ENCODE peak calls at places on chromosomes 11 and 22, in five cellular contexts. N is body of pancreas, F is suprapubic skin, Z is heart left ventricle, J is tibial nerve. V is an unnamed sample.
A peak's percentile ranks its signal among the peaks of the same experiment; 100 is the strongest.

GRCh38 chr11:38182126-38182907 is 1584.3 kb upstream of the RAG2 start:
- DNase-seq in F (no peak), Z (no peak), J (no peak), N (no peak), V (no peak)

GRCh38 chr11:126384449-126385070 is 29.1 kb downstream of the ST3GAL4 start:
- DNase-seq in N (no peak), Z (no peak), J (peak; percentile 5), F (peak; percentile 47), V (no peak)

GRCh38 chr11:45933131-45933821 is 10.8 kb downstream of the LARGE2 start:
- DNase-seq in J (no peak), Z (no peak), N (peak; percentile 72), F (no peak), V (no peak)

GRCh38 chr11:115590254-115590653 is 86.0 kb upstream of the CADM1 start:
- DNase-seq in Z (no peak), N (no peak), J (no peak), F (no peak), V (no peak)

GRCh38 chr22:39500101-39500500 is 2.0 kb upstream of the MIEF1 start:
- DNase-seq in F (no peak), J (no peak), Z (no peak), N (no peak), V (no peak)

GRCh38 chr22:42468841-42469240 is 36.6 kb upstream of the NFAM1 start:
- DNase-seq in J (no peak), N (no peak), Z (no peak), F (no peak), V (no peak)

GRCh38 chr22:41668971-41669911 is 19.4 kb downstream of the SNU13 start:
- DNase-seq in N (no peak), J (no peak), Z (no peak), F (peak; percentile 58), V (no peak)

GRCh38 chr11:93845181-93846092 is 5.0 kb downstream of the VSTM5 start:
- DNase-seq in N (no peak), J (no peak), Z (no peak), F (no peak), V (no peak)

GRCh38 chr11:122706689-122707088 is 51.2 kb downstream of the UBASH3B start:
- DNase-seq in J (no peak), Z (no peak), N (no peak), F (no peak), V (no peak)

GRCh38 chr22:31049815-31050420 is 31.2 kb upstream of the SMTN start:
- DNase-seq in N (no peak), Z (no peak), J (no peak), F (no peak), V (peak; percentile 8)

GRCh38 chr11:74171630-74172465 is 759 bp downstream of the PPME1 start:
- DNase-seq in Z (no peak), N (no peak), J (no peak), F (no peak), V (no peak)

GRCh38 chr11:112412383-112412782 is 151.7 kb upstream of the PLET1 start:
- DNase-seq in N (no peak), F (no peak), Z (no peak), J (no peak), V (no peak)

GRCh38 chr22:35477911-35478582 is 62.6 kb upstream of the RASD2 start:
- DNase-seq in Z (peak; percentile 64), N (peak; percentile 58), J (no peak), F (no peak), V (peak; percentile 89)

GRCh38 chr11:118476676-118477075 is 40.4 kb downstream of the KMT2A start:
- DNase-seq in F (no peak), N (no peak), Z (no peak), J (no peak), V (no peak)

GRCh38 chr11:104534268-104534667 is 364.0 kb downstream of the CASP12 start:
- DNase-seq in Z (no peak), J (no peak), N (no peak), F (no peak), V (no peak)

GRCh38 chr11:99117603-99118002 is 96.9 kb downstream of the CNTN5 start:
- DNase-seq in F (no peak), N (no peak), J (no peak), Z (no peak), V (no peak)

GRCh38 chr11:124376280-124376679 is 8.0 kb downstream of the OR8B2 start:
- DNase-seq in J (no peak), N (no peak), F (no peak), Z (no peak), V (no peak)

GRCh38 chr11:99098751-99099150 is 78.0 kb downstream of the CNTN5 start:
- DNase-seq in F (no peak), N (no peak), J (no peak), Z (no peak), V (no peak)

GRCh38 chr11:118212781-118213565 is 11.8 kb downstream of the JAML start:
- DNase-seq in J (no peak), Z (no peak), F (no peak), N (no peak), V (no peak)

GRCh38 chr11:122293298-122294023 is 177.4 kb upstream of the BLID start:
- DNase-seq in N (no peak), J (no peak), Z (no peak), F (no peak), V (peak; percentile 58)

GRCh38 chr11:82996966-82997606 is 74.6 kb downstream of the RAB30 start:
- DNase-seq in N (peak; percentile 79), Z (no peak), F (no peak), J (no peak), V (no peak)

GRCh38 chr22:21876486-21877176 is 9.2 kb upstream of the MAPK1 start:
- DNase-seq in F (no peak), N (no peak), J (no peak), Z (no peak), V (no peak)

GRCh38 chr22:36606659-36607058 is 77.7 kb upstream of the EIF3D start:
- DNase-seq in J (no peak), Z (no peak), F (no peak), N (no peak), V (no peak)

GRCh38 chr22:40423246-40423753 is 52.9 kb downstream of the SGSM3 start:
- DNase-seq in J (no peak), Z (no peak), N (no peak), F (no peak), V (no peak)

GRCh38 chr11:36088234-36088975 is 144.5 kb downstream of the LDLRAD3 start:
- DNase-seq in F (no peak), N (no peak), Z (no peak), J (no peak), V (no peak)

GRCh38 chr11:44793350-44794090 is 66.8 kb downstream of the TSPAN18 start:
- DNase-seq in J (no peak), Z (peak; percentile 63), F (no peak), N (no peak), V (no peak)

GRCh38 chr22:31343235-31344191 is 2.6 kb downstream of the PATZ1 start:
- DNase-seq in J (no peak), Z (peak; percentile 48), N (peak; percentile 95), F (no peak), V (no peak)

GRCh38 chr11:117457031-117457785 is 129.6 kb downstream of the CEP164 start:
- DNase-seq in F (no peak), J (no peak), Z (no peak), N (peak; percentile 59), V (no peak)

GRCh38 chr11:117259417-117259816 is 26.9 kb downstream of the RNF214 start:
- DNase-seq in F (no peak), N (no peak), Z (no peak), J (no peak), V (no peak)

GRCh38 chr11:68311155-68312116 is 955 bp upstream of the LRP5 start:
- DNase-seq in J (no peak), Z (no peak), F (no peak), N (peak; percentile 36), V (no peak)

DNA sequence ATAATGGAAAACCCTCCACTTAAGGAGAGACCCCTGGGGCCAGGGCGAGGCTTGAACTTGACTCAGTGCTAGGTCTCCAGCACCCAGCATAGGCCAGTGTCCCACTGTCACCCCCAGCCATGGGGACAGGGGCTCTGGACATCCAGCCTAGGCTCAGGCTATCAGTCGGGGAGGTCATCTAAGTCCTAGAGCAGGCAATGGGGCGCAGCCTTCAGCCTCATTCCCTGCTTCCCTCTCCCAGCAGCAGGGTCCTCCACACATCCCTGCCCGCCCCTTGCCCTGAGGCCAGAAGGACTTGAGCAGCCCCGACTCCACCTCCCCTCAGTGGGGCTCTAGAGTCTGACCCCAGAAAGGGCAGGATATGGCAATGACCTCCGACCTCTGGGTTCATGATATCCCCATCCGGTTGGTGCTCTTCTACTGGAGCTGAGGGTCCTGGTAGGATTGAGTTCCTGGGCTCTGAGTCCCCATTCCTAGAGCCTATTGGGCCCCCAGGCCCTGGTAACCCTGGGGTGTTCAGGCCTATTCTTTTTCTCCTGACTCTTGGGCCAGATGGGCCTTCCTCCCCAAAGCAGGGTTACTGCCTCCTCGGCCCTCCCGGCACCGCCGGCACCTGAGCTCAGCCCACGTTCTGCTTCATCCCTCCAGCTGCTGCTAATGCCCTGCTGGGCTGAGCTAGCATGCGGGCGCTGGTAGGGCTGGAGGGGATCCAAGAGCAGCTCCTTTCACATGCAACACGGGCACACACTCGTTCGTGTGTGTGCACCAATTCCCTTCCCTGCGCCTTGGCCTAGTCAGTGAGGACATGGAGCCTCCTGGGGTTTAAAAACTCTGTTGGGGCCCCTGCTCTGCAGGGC is 4.4 kb downstream of the CST6 start:
- DNase-seq in J (no peak), Z (no peak), N (no peak), F (no peak), V (no peak)
- H3K4me3 ChIP-seq in J (no peak overlapping the region), Z (no peak overlapping the region), N (no peak overlapping the region), F (no peak overlapping the region), V (no peak overlapping the region)

DNA sequence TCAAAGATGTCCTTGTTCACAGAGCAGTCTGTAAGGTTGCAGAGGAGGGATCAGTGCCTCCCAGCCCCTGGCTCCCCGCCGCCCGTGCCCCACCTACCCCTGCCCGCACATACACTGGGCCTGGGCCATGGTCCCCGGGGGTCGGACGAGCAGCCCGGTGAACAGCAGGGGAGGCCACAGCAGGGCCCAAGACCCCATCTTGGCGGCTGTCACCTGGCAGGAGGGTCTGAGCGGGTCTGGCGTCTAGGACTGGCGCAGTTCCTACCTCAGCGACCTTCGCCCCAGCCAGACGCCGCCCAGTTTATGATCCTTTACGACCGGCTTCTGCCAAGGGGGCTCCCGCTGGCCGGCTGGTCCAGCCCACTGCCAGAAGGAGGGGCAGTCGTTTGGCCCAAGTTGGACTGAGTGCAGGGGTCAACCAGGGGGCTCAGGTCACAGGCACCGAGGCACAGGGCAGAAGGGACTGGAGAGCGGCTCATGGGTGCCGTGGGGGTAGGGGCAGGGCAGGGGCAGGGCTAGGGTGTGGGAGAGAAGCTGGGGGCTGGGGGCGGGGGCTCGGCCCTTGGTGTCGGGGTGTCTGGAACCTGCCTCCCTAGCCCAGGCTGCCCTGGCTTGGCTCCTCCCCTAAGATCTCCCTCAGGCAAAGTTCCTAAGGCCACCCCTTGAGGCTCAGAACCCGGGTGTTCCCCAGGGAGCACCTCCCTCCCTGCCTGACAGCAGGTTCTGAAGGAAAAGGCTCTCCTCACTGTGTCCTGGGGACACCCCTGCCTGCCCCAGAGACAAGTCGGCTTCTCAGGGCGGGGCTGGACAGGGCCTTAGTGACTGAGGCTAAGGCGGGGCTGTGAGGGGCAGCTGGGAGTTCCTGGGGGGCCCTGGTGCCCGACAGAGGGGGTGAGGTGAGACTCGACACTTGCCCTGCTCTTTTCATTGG is at the start of gene CDHR5:
- DNase-seq in Z (no peak), N (peak; percentile 16), F (no peak), J (no peak), V (no peak)
- TF ChIP-seq POLR2A in Z (no peak), N (no peak), F (no peak), J (no peak), V (no peak)

GRCh38 chr11:56852131-56852530 is 103.6 kb upstream of the OR9G4 start:
- DNase-seq in J (no peak), F (no peak), Z (no peak), N (no peak), V (no peak)
- H3K27ac ChIP-seq in J (no peak overlapping the region), F (no peak overlapping the region), Z (no peak overlapping the region), N (no peak overlapping the region), V (no peak overlapping the region)

GRCh38 chr11:105719073-105719846 is 109.4 kb downstream of the GRIA4 start:
- DNase-seq in J (no peak), N (no peak), F (no peak), Z (no peak), V (no peak)
- H3K4me3 ChIP-seq in J (no peak overlapping the region), N (no peak overlapping the region), F (no peak overlapping the region), Z (no peak overlapping the region), V (no peak overlapping the region)

V was measured in adrenal gland.